ENCODE peak calls at places on chromosome 1, in nine cellular contexts. One of them, this sample, is unnamed.

GRCh38 chr1:42777860-42778259 is 6.9 kb upstream of the TMEM269 start:
- DNase-seq in activated CD8-positive, alpha-beta memory T cell treated with anti-CD3 and anti-CD28 coated beads, Interleukin-2, amount 10 ng/mL, durations not matched to agents 7 days and 5 days: peak
- DNase-seq in GDM1: no peak
- DNase-seq in LoVo: no peak
- DNase-seq in retina: peak
- DNase-seq in MG63: no peak
- DNase-seq in stimulated activated naive CD8-positive, alpha-beta T cell treated with anti-CD3 and anti-CD28 coated beads, Interleukin-15, Interleukin-2, amounts not matched to agents 100 U/mL and 50 U/mL, for 24 hours: peak
- DNase-seq in T-helper 2 cell: no peak
- DNase-seq in NCI-H345: peak
- DNase-seq in this sample: no peak

GRCh38 chr1:52028328-52028727 is 5.3 kb downstream of the KTI12 start:
- DNase-seq in NCI-H345: no peak
- DNase-seq in stimulated activated naive CD8-positive, alpha-beta T cell treated with anti-CD3 and anti-CD28 coated beads, Interleukin-15, Interleukin-2, amounts not matched to agents 100 U/mL and 50 U/mL, for 24 hours: no peak
- DNase-seq in MG63: no peak
- DNase-seq in GDM1: no peak
- DNase-seq in retina: no peak
- DNase-seq in T-helper 2 cell: no peak
- DNase-seq in LoVo: no peak
- DNase-seq in activated CD8-positive, alpha-beta memory T cell treated with anti-CD3 and anti-CD28 coated beads, Interleukin-2, amount 10 ng/mL, durations not matched to agents 7 days and 5 days: no peak
- DNase-seq in this sample: no peak

GRCh38 chr1:235783148-235783776 is 83.4 kb downstream of the LYST start:
- DNase-seq in T-helper 2 cell: no peak
- DNase-seq in activated CD8-positive, alpha-beta memory T cell treated with anti-CD3 and anti-CD28 coated beads, Interleukin-2, amount 10 ng/mL, durations not matched to agents 7 days and 5 days: no peak
- DNase-seq in MG63: peak
- DNase-seq in LoVo: peak
- DNase-seq in retina: peak
- DNase-seq in NCI-H345: peak
- DNase-seq in GDM1: no peak
- DNase-seq in stimulated activated naive CD8-positive, alpha-beta T cell treated with anti-CD3 and anti-CD28 coated beads, Interleukin-15, Interleukin-2, amounts not matched to agents 100 U/mL and 50 U/mL, for 24 hours: no peak
- DNase-seq in this sample: no peak

GRCh38 chr1:30659702-30660101 is 63.7 kb downstream of the MATN1 start:
- DNase-seq in MG63: no peak
- DNase-seq in retina: no peak
- DNase-seq in GDM1: no peak
- DNase-seq in NCI-H345: no peak
- DNase-seq in LoVo: no peak
- DNase-seq in T-helper 2 cell: no peak
- DNase-seq in stimulated activated naive CD8-positive, alpha-beta T cell treated with anti-CD3 and anti-CD28 coated beads, Interleukin-15, Interleukin-2, amounts not matched to agents 100 U/mL and 50 U/mL, for 24 hours: no peak
- DNase-seq in activated CD8-positive, alpha-beta memory T cell treated with anti-CD3 and anti-CD28 coated beads, Interleukin-2, amount 10 ng/mL, durations not matched to agents 7 days and 5 days: no peak
- DNase-seq in this sample: no peak

GRCh38 chr1:150234647-150235435 is 1.1 kb downstream of the ANP32E start:
- DNase-seq in retina: peak
- DNase-seq in stimulated activated naive CD8-positive, alpha-beta T cell treated with anti-CD3 and anti-CD28 coated beads, Interleukin-15, Interleukin-2, amounts not matched to agents 100 U/mL and 50 U/mL, for 24 hours: peak
- DNase-seq in NCI-H345: peak
- DNase-seq in activated CD8-positive, alpha-beta memory T cell treated with anti-CD3 and anti-CD28 coated beads, Interleukin-2, amount 10 ng/mL, durations not matched to agents 7 days and 5 days: peak
- DNase-seq in T-helper 2 cell: peak
- DNase-seq in MG63: peak
- DNase-seq in LoVo: peak
- DNase-seq in GDM1: peak
- DNase-seq in this sample: no peak

GRCh38 chr1:207035877-207036558 is 3.5 kb upstream of the C1orf116 start:
- DNase-seq in stimulated activated naive CD8-positive, alpha-beta T cell treated with anti-CD3 and anti-CD28 coated beads, Interleukin-15, Interleukin-2, amounts not matched to agents 100 U/mL and 50 U/mL, for 24 hours: no peak
- DNase-seq in NCI-H345: no peak
- DNase-seq in LoVo: no peak
- DNase-seq in retina: no peak
- DNase-seq in MG63: no peak
- DNase-seq in activated CD8-positive, alpha-beta memory T cell treated with anti-CD3 and anti-CD28 coated beads, Interleukin-2, amount 10 ng/mL, durations not matched to agents 7 days and 5 days: no peak
- DNase-seq in GDM1: no peak
- DNase-seq in T-helper 2 cell: no peak
- DNase-seq in this sample: no peak

GRCh38 chr1:47996406-47997226 is 569 bp downstream of the TRABD2B start:
- DNase-seq in activated CD8-positive, alpha-beta memory T cell treated with anti-CD3 and anti-CD28 coated beads, Interleukin-2, amount 10 ng/mL, durations not matched to agents 7 days and 5 days: no peak
- DNase-seq in retina: peak
- DNase-seq in T-helper 2 cell: no peak
- DNase-seq in GDM1: no peak
- DNase-seq in NCI-H345: no peak
- DNase-seq in stimulated activated naive CD8-positive, alpha-beta T cell treated with anti-CD3 and anti-CD28 coated beads, Interleukin-15, Interleukin-2, amounts not matched to agents 100 U/mL and 50 U/mL, for 24 hours: no peak
- DNase-seq in MG63: peak
- DNase-seq in LoVo: no peak
- DNase-seq in this sample: no peak

GRCh38 chr1:3553166-3553939 is 58.0 kb downstream of the MEGF6 start:
- DNase-seq in stimulated activated naive CD8-positive, alpha-beta T cell treated with anti-CD3 and anti-CD28 coated beads, Interleukin-15, Interleukin-2, amounts not matched to agents 100 U/mL and 50 U/mL, for 24 hours: no peak
- DNase-seq in retina: no peak
- DNase-seq in LoVo: no peak
- DNase-seq in T-helper 2 cell: no peak
- DNase-seq in activated CD8-positive, alpha-beta memory T cell treated with anti-CD3 and anti-CD28 coated beads, Interleukin-2, amount 10 ng/mL, durations not matched to agents 7 days and 5 days: no peak
- DNase-seq in NCI-H345: no peak
- DNase-seq in MG63: peak
- DNase-seq in GDM1: no peak
- DNase-seq in this sample: no peak

GRCh38 chr1:169368406-169368769 is 393 bp downstream of the BLZF1 start:
- DNase-seq in LoVo: peak
- DNase-seq in MG63: peak
- DNase-seq in stimulated activated naive CD8-positive, alpha-beta T cell treated with anti-CD3 and anti-CD28 coated beads, Interleukin-15, Interleukin-2, amounts not matched to agents 100 U/mL and 50 U/mL, for 24 hours: peak
- DNase-seq in activated CD8-positive, alpha-beta memory T cell treated with anti-CD3 and anti-CD28 coated beads, Interleukin-2, amount 10 ng/mL, durations not matched to agents 7 days and 5 days: peak
- DNase-seq in NCI-H345: peak
- DNase-seq in T-helper 2 cell: no peak
- DNase-seq in retina: no peak
- DNase-seq in GDM1: no peak
- DNase-seq in this sample: no peak

GRCh38 chr1:21268281-21269239 is 21.7 kb downstream of the ECE1 start:
- DNase-seq in MG63: no peak
- DNase-seq in GDM1: no peak
- DNase-seq in LoVo: peak
- DNase-seq in activated CD8-positive, alpha-beta memory T cell treated with anti-CD3 and anti-CD28 coated beads, Interleukin-2, amount 10 ng/mL, durations not matched to agents 7 days and 5 days: no peak
- DNase-seq in retina: no peak
- DNase-seq in stimulated activated naive CD8-positive, alpha-beta T cell treated with anti-CD3 and anti-CD28 coated beads, Interleukin-15, Interleukin-2, amounts not matched to agents 100 U/mL and 50 U/mL, for 24 hours: no peak
- DNase-seq in T-helper 2 cell: no peak
- DNase-seq in NCI-H345: peak
- DNase-seq in this sample: no peak

GRCh38 chr1:52296345-52296744 is 69.7 kb downstream of the CC2D1B start:
- DNase-seq in activated CD8-positive, alpha-beta memory T cell treated with anti-CD3 and anti-CD28 coated beads, Interleukin-2, amount 10 ng/mL, durations not matched to agents 7 days and 5 days: no peak
- DNase-seq in stimulated activated naive CD8-positive, alpha-beta T cell treated with anti-CD3 and anti-CD28 coated beads, Interleukin-15, Interleukin-2, amounts not matched to agents 100 U/mL and 50 U/mL, for 24 hours: no peak
- DNase-seq in retina: peak
- DNase-seq in T-helper 2 cell: no peak
- DNase-seq in NCI-H345: peak
- DNase-seq in LoVo: peak
- DNase-seq in GDM1: peak
- DNase-seq in MG63: no peak
- DNase-seq in this sample: peak

GRCh38 chr1:183871568-183871967 is 66.6 kb downstream of the RGL1 start:
- DNase-seq in activated CD8-positive, alpha-beta memory T cell treated with anti-CD3 and anti-CD28 coated beads, Interleukin-2, amount 10 ng/mL, durations not matched to agents 7 days and 5 days: no peak
- DNase-seq in NCI-H345: no peak
- DNase-seq in stimulated activated naive CD8-positive, alpha-beta T cell treated with anti-CD3 and anti-CD28 coated beads, Interleukin-15, Interleukin-2, amounts not matched to agents 100 U/mL and 50 U/mL, for 24 hours: no peak
- DNase-seq in LoVo: no peak
- DNase-seq in MG63: no peak
- DNase-seq in retina: no peak
- DNase-seq in T-helper 2 cell: no peak
- DNase-seq in GDM1: no peak
- DNase-seq in this sample: no peak

GRCh38 chr1:220887202-220887867 is 8.1 kb downstream of the HLX start:
- DNase-seq in stimulated activated naive CD8-positive, alpha-beta T cell treated with anti-CD3 and anti-CD28 coated beads, Interleukin-15, Interleukin-2, amounts not matched to agents 100 U/mL and 50 U/mL, for 24 hours: no peak
- DNase-seq in retina: peak
- DNase-seq in T-helper 2 cell: no peak
- DNase-seq in activated CD8-positive, alpha-beta memory T cell treated with anti-CD3 and anti-CD28 coated beads, Interleukin-2, amount 10 ng/mL, durations not matched to agents 7 days and 5 days: no peak
- DNase-seq in MG63: no peak
- DNase-seq in NCI-H345: no peak
- DNase-seq in LoVo: no peak
- DNase-seq in GDM1: no peak
- DNase-seq in this sample: no peak

GRCh38 chr1:9825101-9826074 is 1.6 kb upstream of the CLSTN1 start:
- DNase-seq in T-helper 2 cell: no peak
- DNase-seq in retina: peak
- DNase-seq in LoVo: peak
- DNase-seq in stimulated activated naive CD8-positive, alpha-beta T cell treated with anti-CD3 and anti-CD28 coated beads, Interleukin-15, Interleukin-2, amounts not matched to agents 100 U/mL and 50 U/mL, for 24 hours: peak
- DNase-seq in MG63: peak
- DNase-seq in NCI-H345: peak
- DNase-seq in GDM1: peak
- DNase-seq in activated CD8-positive, alpha-beta memory T cell treated with anti-CD3 and anti-CD28 coated beads, Interleukin-2, amount 10 ng/mL, durations not matched to agents 7 days and 5 days: peak
- DNase-seq in this sample: peak

GRCh38 chr1:41496080-41497055 is 11.9 kb upstream of the EDN2 start:
- DNase-seq in GDM1: no peak
- DNase-seq in stimulated activated naive CD8-positive, alpha-beta T cell treated with anti-CD3 and anti-CD28 coated beads, Interleukin-15, Interleukin-2, amounts not matched to agents 100 U/mL and 50 U/mL, for 24 hours: peak
- DNase-seq in T-helper 2 cell: no peak
- DNase-seq in LoVo: peak
- DNase-seq in NCI-H345: no peak
- DNase-seq in MG63: peak
- DNase-seq in retina: peak
- DNase-seq in activated CD8-positive, alpha-beta memory T cell treated with anti-CD3 and anti-CD28 coated beads, Interleukin-2, amount 10 ng/mL, durations not matched to agents 7 days and 5 days: peak
- DNase-seq in this sample: no peak

GRCh38 chr1:111851552-111851951 is 95.9 kb downstream of the DDX20 start:
- DNase-seq in stimulated activated naive CD8-positive, alpha-beta T cell treated with anti-CD3 and anti-CD28 coated beads, Interleukin-15, Interleukin-2, amounts not matched to agents 100 U/mL and 50 U/mL, for 24 hours: no peak
- DNase-seq in MG63: peak
- DNase-seq in GDM1: no peak
- DNase-seq in activated CD8-positive, alpha-beta memory T cell treated with anti-CD3 and anti-CD28 coated beads, Interleukin-2, amount 10 ng/mL, durations not matched to agents 7 days and 5 days: no peak
- DNase-seq in NCI-H345: peak
- DNase-seq in retina: no peak
- DNase-seq in T-helper 2 cell: no peak
- DNase-seq in LoVo: no peak
- DNase-seq in this sample: no peak

GRCh38 chr1:110283677-110284076 is 55.5 kb upstream of the RBM15 start:
- DNase-seq in activated CD8-positive, alpha-beta memory T cell treated with anti-CD3 and anti-CD28 coated beads, Interleukin-2, amount 10 ng/mL, durations not matched to agents 7 days and 5 days: no peak
- DNase-seq in NCI-H345: no peak
- DNase-seq in stimulated activated naive CD8-positive, alpha-beta T cell treated with anti-CD3 and anti-CD28 coated beads, Interleukin-15, Interleukin-2, amounts not matched to agents 100 U/mL and 50 U/mL, for 24 hours: no peak
- DNase-seq in GDM1: no peak
- DNase-seq in retina: no peak
- DNase-seq in T-helper 2 cell: no peak
- DNase-seq in LoVo: no peak
- DNase-seq in MG63: no peak
- DNase-seq in this sample: no peak